ENCODE peak calls at places on chromosomes 11 and 22, in five cellular contexts. One of them, this sample, is unnamed.

GRCh38 chr11:108933630-108934029 is 268.8 kb downstream of the DDX10 start:
- DNase-seq in trophoblast cell: peak; percentile 70
- DNase-seq in mammary epithelial cell: no peak
- DNase-seq in IMR-90: peak; percentile 85
- DNase-seq in H1: no peak
- DNase-seq in this sample: no peak

GRCh38 chr11:120977470-120977869 is 46.4 kb upstream of the TBCEL start:
- DNase-seq in IMR-90: peak; percentile 10
- DNase-seq in mammary epithelial cell: peak; percentile 55
- DNase-seq in trophoblast cell: no peak
- DNase-seq in H1: no peak
- DNase-seq in this sample: no peak

GRCh38 chr11:74225565-74225964 is 54.5 kb downstream of the PPME1 start:
- DNase-seq in trophoblast cell: peak; percentile 43
- DNase-seq in IMR-90: no peak
- DNase-seq in H1: no peak
- DNase-seq in mammary epithelial cell: no peak
- DNase-seq in this sample: no peak

GRCh38 chr11:57340228-57340627 is 2.1 kb downstream of the P2RX3 start:
- DNase-seq in IMR-90: no peak
- DNase-seq in H1: no peak
- DNase-seq in trophoblast cell: peak; percentile 26
- DNase-seq in mammary epithelial cell: no peak
- DNase-seq in this sample: no peak

GRCh38 chr11:1502168-1502955 is 15.8 kb upstream of the MOB2 start:
- DNase-seq in H1: no peak
- DNase-seq in IMR-90: no peak
- DNase-seq in mammary epithelial cell: no peak
- DNase-seq in trophoblast cell: no peak
- DNase-seq in this sample: no peak

GRCh38 chr11:61969838-61970452 is 2.5 kb upstream of the FTH1 start:
- DNase-seq in H1: no peak
- DNase-seq in mammary epithelial cell: peak; percentile 93
- DNase-seq in IMR-90: peak; percentile 87
- DNase-seq in trophoblast cell: peak; percentile 75
- DNase-seq in this sample: no peak

GRCh38 chr11:1873048-1873812 is 18.5 kb downstream of the PRR33 start:
- DNase-seq in mammary epithelial cell: peak; percentile 64
- DNase-seq in trophoblast cell: no peak
- DNase-seq in IMR-90: peak; percentile 24
- DNase-seq in H1: no peak
- DNase-seq in this sample: no peak

GRCh38 chr11:117175104-117175503 is 3.4 kb upstream of the SIDT2 start:
- DNase-seq in mammary epithelial cell: no peak
- DNase-seq in IMR-90: no peak
- DNase-seq in trophoblast cell: no peak
- DNase-seq in H1: no peak
- DNase-seq in this sample: no peak

GRCh38 chr11:132114185-132114584 is 743.8 kb downstream of the NTM start:
- DNase-seq in H1: no peak
- DNase-seq in trophoblast cell: no peak
- DNase-seq in IMR-90: peak; percentile 25
- DNase-seq in mammary epithelial cell: no peak
- DNase-seq in this sample: no peak

GRCh38 chr11:134915212-134915611 is 503.2 kb upstream of the B3GAT1 start:
- DNase-seq in mammary epithelial cell: no peak
- DNase-seq in H1: no peak
- DNase-seq in IMR-90: no peak
- DNase-seq in trophoblast cell: no peak
- DNase-seq in this sample: no peak

GRCh38 chr11:76801205-76801604 is 18.0 kb downstream of the TSKU start:
- DNase-seq in H1: no peak
- DNase-seq in IMR-90: no peak
- DNase-seq in trophoblast cell: no peak
- DNase-seq in mammary epithelial cell: no peak
- DNase-seq in this sample: no peak

GRCh38 chr11:119680899-119681370 is 48.1 kb downstream of the NECTIN1 start:
- DNase-seq in mammary epithelial cell: no peak
- DNase-seq in H1: no peak
- DNase-seq in IMR-90: peak; percentile 7
- DNase-seq in trophoblast cell: no peak
- DNase-seq in this sample: no peak

GRCh38 chr11:120058931-120059330 is 79.0 kb downstream of the TRIM29 start:
- DNase-seq in IMR-90: no peak
- DNase-seq in trophoblast cell: no peak
- DNase-seq in H1: no peak
- DNase-seq in mammary epithelial cell: no peak
- DNase-seq in this sample: no peak

GRCh38 chr11:76233936-76234703 is 27.8 kb upstream of the WNT11 start:
- DNase-seq in IMR-90: no peak
- DNase-seq in trophoblast cell: peak; percentile 40
- DNase-seq in H1: no peak
- DNase-seq in mammary epithelial cell: peak; percentile 14
- DNase-seq in this sample: no peak

GRCh38 chr22:41021655-41022454 is 70.5 kb upstream of the EP300 start:
- DNase-seq in mammary epithelial cell: peak; percentile 53
- DNase-seq in IMR-90: peak; percentile 16
- DNase-seq in trophoblast cell: peak; percentile 79
- DNase-seq in H1: no peak
- DNase-seq in this sample: no peak

GRCh38 chr11:101453682-101454081 is 130.1 kb downstream of the TRPC6 start:
- DNase-seq in mammary epithelial cell: peak; percentile 50
- DNase-seq in trophoblast cell: no peak
- DNase-seq in IMR-90: peak; percentile 73
- DNase-seq in H1: no peak
- DNase-seq in this sample: no peak

GRCh38 chr11:28799316-28799715 is 691.1 kb downstream of the METTL15 start:
- DNase-seq in H1: no peak
- DNase-seq in trophoblast cell: no peak
- DNase-seq in mammary epithelial cell: no peak
- DNase-seq in IMR-90: no peak
- DNase-seq in this sample: no peak

GRCh38 chr22:39908737-39909136 is 7.9 kb downstream of the GRAP2 start:
- DNase-seq in mammary epithelial cell: peak; percentile 16
- DNase-seq in trophoblast cell: no peak
- DNase-seq in IMR-90: peak; percentile 8
- DNase-seq in H1: no peak
- DNase-seq in this sample: no peak

GRCh38 chr11:122815900-122816299 is 22.4 kb upstream of the CRTAM start:
- DNase-seq in mammary epithelial cell: no peak
- DNase-seq in trophoblast cell: no peak
- DNase-seq in IMR-90: no peak
- DNase-seq in H1: no peak
- DNase-seq in this sample: no peak

GRCh38 chr11:122814401-122814800 is 23.9 kb upstream of the CRTAM start:
- DNase-seq in IMR-90: no peak
- DNase-seq in mammary epithelial cell: no peak
- DNase-seq in H1: no peak
- DNase-seq in trophoblast cell: no peak
- DNase-seq in this sample: no peak

GRCh38 chr11:122812612-122813011 is 25.7 kb upstream of the CRTAM start:
- DNase-seq in trophoblast cell: no peak
- DNase-seq in IMR-90: no peak
- DNase-seq in H1: no peak
- DNase-seq in mammary epithelial cell: no peak
- DNase-seq in this sample: no peak

GRCh38 chr11:122811721-122812120 is 26.6 kb upstream of the CRTAM start:
- DNase-seq in IMR-90: no peak
- DNase-seq in H1: no peak
- DNase-seq in mammary epithelial cell: peak; percentile 52
- DNase-seq in trophoblast cell: peak; percentile 92
- DNase-seq in this sample: no peak

DNA sequence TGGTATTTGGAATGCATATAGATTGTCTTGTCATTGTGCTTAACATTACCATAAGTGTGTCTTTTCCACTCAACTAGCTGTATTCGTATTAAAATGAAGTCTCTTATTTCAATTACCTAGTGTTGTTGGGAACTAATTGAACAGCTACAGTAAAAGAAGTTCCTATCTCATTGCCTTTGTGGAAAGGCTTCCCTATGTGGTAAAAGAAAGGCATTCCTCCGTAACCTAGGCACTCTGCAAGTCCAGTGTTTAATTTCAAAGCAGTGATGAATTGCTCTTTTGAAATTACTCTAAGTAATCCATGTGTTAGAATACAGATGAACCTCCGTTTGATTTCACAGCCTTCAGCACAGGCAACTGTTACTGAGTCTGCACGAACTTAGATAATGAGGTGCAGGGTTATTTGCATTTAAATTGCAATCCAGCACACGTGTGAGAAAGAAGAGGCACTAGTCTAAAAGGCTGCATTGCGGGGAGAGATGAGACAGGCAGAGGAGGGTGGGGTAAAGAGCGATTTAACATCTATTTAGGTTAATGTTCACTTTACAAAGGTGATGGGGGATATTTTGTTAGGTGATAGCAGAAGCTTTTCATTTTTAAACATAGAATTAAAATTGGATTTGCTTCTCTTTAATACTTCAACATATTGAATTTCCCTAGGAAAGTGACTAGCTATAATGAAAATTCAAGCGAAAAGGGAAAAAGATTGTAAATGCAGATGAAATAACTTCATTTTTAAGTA is 25.0 kb upstream of the CRTAM start:
- DNase-seq in H1: no peak
- DNase-seq in trophoblast cell: peak; percentile 32
- DNase-seq in mammary epithelial cell: no peak
- DNase-seq in IMR-90: no peak
- DNase-seq in this sample: no peak
- H3K9ac ChIP-seq in H1: no peak overlapping the region
- H3K9ac ChIP-seq in trophoblast cell: no peak overlapping the region
- H3K9ac ChIP-seq in mammary epithelial cell: no peak overlapping the region
- H3K9ac ChIP-seq in IMR-90: no peak overlapping the region
- H3K9ac ChIP-seq in this sample: no peak overlapping the region

DNA sequence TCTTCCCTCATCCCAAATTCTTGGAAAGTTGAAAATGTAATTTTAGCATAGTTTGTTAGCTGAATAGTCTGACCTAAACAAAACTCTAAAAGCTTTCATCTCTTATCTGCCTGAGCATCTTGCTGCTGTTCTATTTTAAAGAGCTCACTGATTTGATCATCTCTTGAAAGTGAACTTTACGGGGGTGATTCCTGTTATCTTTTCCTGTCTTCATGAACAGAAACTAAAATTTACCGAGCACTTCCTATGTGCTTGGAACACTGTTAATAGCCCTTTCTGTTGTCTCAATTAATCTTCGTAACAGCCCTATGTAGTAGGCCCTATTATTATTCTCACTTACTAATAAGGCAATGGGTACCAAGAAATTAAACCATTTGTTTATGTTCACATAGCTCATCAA is 12.3 kb downstream of the AMOTL1 start:
- DNase-seq in trophoblast cell: no peak
- DNase-seq in mammary epithelial cell: no peak
- DNase-seq in IMR-90: no peak
- DNase-seq in H1: no peak
- DNase-seq in this sample: no peak
- H3K9ac ChIP-seq in trophoblast cell: no peak overlapping the region
- H3K9ac ChIP-seq in mammary epithelial cell: no peak overlapping the region
- H3K9ac ChIP-seq in IMR-90: peak overlapping the region; percentile 23
- H3K9ac ChIP-seq in H1: no peak overlapping the region
- H3K9ac ChIP-seq in this sample: no peak overlapping the region

DNA sequence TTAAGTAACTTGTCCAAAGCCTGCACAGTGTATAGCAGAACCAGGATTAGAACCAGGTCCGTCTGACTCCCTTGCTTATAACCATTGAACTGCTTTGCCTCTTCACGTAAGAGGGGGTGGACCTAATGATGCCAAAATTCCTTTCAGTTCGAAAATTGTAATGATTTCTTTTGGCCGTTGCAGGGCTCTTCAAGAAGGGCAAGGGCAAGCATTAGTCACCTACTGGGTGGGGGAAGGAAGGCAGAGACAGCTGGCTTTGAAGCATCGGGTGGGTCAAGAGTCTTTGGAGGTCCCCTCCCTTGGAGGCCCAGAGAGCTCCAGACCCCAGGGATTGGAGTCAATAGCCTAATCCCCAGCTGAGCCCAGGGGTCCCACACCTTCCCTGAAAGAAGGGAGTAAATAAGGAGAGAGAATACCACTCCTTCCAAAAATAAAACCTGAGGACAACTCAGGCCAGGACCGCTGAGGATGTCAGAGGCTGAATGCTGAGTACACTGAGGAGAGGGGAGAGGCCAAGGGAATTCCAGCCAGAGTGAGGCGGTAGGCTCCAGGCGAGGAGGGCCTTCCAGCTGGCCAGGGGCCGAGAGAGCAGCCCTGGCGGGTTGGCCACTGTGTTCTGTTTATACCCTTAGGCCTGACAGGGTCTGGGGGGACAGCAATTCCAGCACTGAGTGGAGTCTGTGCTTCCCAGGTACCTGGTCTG is 14.1 kb downstream of the CREB3L1 start:
- DNase-seq in IMR-90: peak; percentile 86
- DNase-seq in mammary epithelial cell: no peak
- DNase-seq in trophoblast cell: no peak
- DNase-seq in H1: no peak
- DNase-seq in this sample: no peak
- H3K9ac ChIP-seq in IMR-90: peak overlapping the region; percentile 75
- H3K9ac ChIP-seq in mammary epithelial cell: no peak overlapping the region
- H3K9ac ChIP-seq in trophoblast cell: no peak overlapping the region
- H3K9ac ChIP-seq in H1: no peak overlapping the region
- H3K9ac ChIP-seq in this sample: no peak overlapping the region

GRCh38 chr22:32827061-32827602 is 25.6 kb downstream of the TIMP3 start:
- DNase-seq in H1: no peak
- DNase-seq in trophoblast cell: no peak
- DNase-seq in mammary epithelial cell: no peak
- DNase-seq in IMR-90: no peak
- DNase-seq in this sample: no peak

GRCh38 chr22:32822188-32822877 is 20.8 kb downstream of the TIMP3 start:
- DNase-seq in IMR-90: no peak
- DNase-seq in mammary epithelial cell: no peak
- DNase-seq in trophoblast cell: peak; percentile 47
- DNase-seq in H1: no peak
- DNase-seq in this sample: no peak

GRCh38 chr22:32826537-32826936 is 25.0 kb downstream of the TIMP3 start:
- DNase-seq in mammary epithelial cell: no peak
- DNase-seq in IMR-90: no peak
- DNase-seq in trophoblast cell: no peak
- DNase-seq in H1: no peak
- DNase-seq in this sample: no peak

GRCh38 chr22:32823024-32823730 is 21.7 kb downstream of the TIMP3 start:
- DNase-seq in H1: peak; percentile 59
- DNase-seq in mammary epithelial cell: no peak
- DNase-seq in IMR-90: peak; percentile 44
- DNase-seq in trophoblast cell: peak; percentile 80
- DNase-seq in this sample: no peak

GRCh38 chr22:32824531-32825315 is 23.2 kb downstream of the TIMP3 start:
- DNase-seq in H1: no peak
- DNase-seq in IMR-90: no peak
- DNase-seq in trophoblast cell: no peak
- DNase-seq in mammary epithelial cell: no peak
- DNase-seq in this sample: no peak
- H3K9ac ChIP-seq in H1: no peak overlapping the region
- H3K9ac ChIP-seq in IMR-90: no peak overlapping the region
- H3K9ac ChIP-seq in trophoblast cell: no peak overlapping the region
- H3K9ac ChIP-seq in mammary epithelial cell: no peak overlapping the region
- H3K9ac ChIP-seq in this sample: no peak overlapping the region

GRCh38 chr11:130002846-130003716 is 446 bp upstream of the PRDM10 start:
- DNase-seq in H1: peak; percentile 85
- DNase-seq in IMR-90: peak; percentile 98
- DNase-seq in mammary epithelial cell: peak; percentile 95
- DNase-seq in trophoblast cell: peak; percentile 98
- DNase-seq in this sample: peak; percentile 92
- H3K9ac ChIP-seq in H1: peak overlapping the region; percentile 99
- H3K9ac ChIP-seq in IMR-90: peak overlapping the region; percentile 93
- H3K9ac ChIP-seq in mammary epithelial cell: peak overlapping the region; percentile 99
- H3K9ac ChIP-seq in trophoblast cell: peak overlapping the region; percentile 84
- H3K9ac ChIP-seq in this sample: peak overlapping the region; percentile 99

This sample was measured in keratinocyte.